ENCODE peak calls at places on chromosome 1, in seven cellular contexts. One of them, this sample, is unnamed.

GRCh38 chr1:99850458-99850974 is 355 bp downstream of the AGL start:
- DNase-seq in activated CD8-positive, alpha-beta memory T cell treated with anti-CD3 and anti-CD28 coated beads, Interleukin-2, amount 10 ng/mL, durations not matched to agents 7 days and 5 days: no peak
- DNase-seq in HTR-8/SVneo: peak
- DNase-seq in neuronal stem cell: no peak
- DNase-seq in stimulated activated CD4-positive, alpha-beta T cell treated with anti-CD3 and anti-CD28 coated beads, Interleukin-2, amount 100 ng/mL, for 24 hours: no peak
- DNase-seq in body of pancreas: no peak
- DNase-seq in endodermal cell: no peak
- DNase-seq in this sample: no peak

GRCh38 chr1:110070968-110071307 is 466 bp upstream of the ALX3 start:
- DNase-seq in activated CD8-positive, alpha-beta memory T cell treated with anti-CD3 and anti-CD28 coated beads, Interleukin-2, amount 10 ng/mL, durations not matched to agents 7 days and 5 days: no peak
- DNase-seq in stimulated activated CD4-positive, alpha-beta T cell treated with anti-CD3 and anti-CD28 coated beads, Interleukin-2, amount 100 ng/mL, for 24 hours: no peak
- DNase-seq in neuronal stem cell: no peak
- DNase-seq in HTR-8/SVneo: no peak
- DNase-seq in body of pancreas: no peak
- DNase-seq in endodermal cell: no peak
- DNase-seq in this sample: no peak

GRCh38 chr1:94083653-94084052 is 37.3 kb downstream of the ABCA4 start:
- DNase-seq in body of pancreas: no peak
- DNase-seq in stimulated activated CD4-positive, alpha-beta T cell treated with anti-CD3 and anti-CD28 coated beads, Interleukin-2, amount 100 ng/mL, for 24 hours: no peak
- DNase-seq in activated CD8-positive, alpha-beta memory T cell treated with anti-CD3 and anti-CD28 coated beads, Interleukin-2, amount 10 ng/mL, durations not matched to agents 7 days and 5 days: no peak
- DNase-seq in HTR-8/SVneo: no peak
- DNase-seq in endodermal cell: no peak
- DNase-seq in neuronal stem cell: no peak
- DNase-seq in this sample: no peak

GRCh38 chr1:64745986-64746940 is 1.4 kb downstream of the RAVER2 start:
- DNase-seq in activated CD8-positive, alpha-beta memory T cell treated with anti-CD3 and anti-CD28 coated beads, Interleukin-2, amount 10 ng/mL, durations not matched to agents 7 days and 5 days: no peak
- DNase-seq in body of pancreas: no peak
- DNase-seq in HTR-8/SVneo: no peak
- DNase-seq in stimulated activated CD4-positive, alpha-beta T cell treated with anti-CD3 and anti-CD28 coated beads, Interleukin-2, amount 100 ng/mL, for 24 hours: no peak
- DNase-seq in neuronal stem cell: no peak
- DNase-seq in endodermal cell: no peak
- DNase-seq in this sample: no peak

GRCh38 chr1:243388276-243388675 is 132.4 kb downstream of the SDCCAG8 start:
- DNase-seq in HTR-8/SVneo: no peak
- DNase-seq in body of pancreas: no peak
- DNase-seq in endodermal cell: no peak
- DNase-seq in neuronal stem cell: no peak
- DNase-seq in activated CD8-positive, alpha-beta memory T cell treated with anti-CD3 and anti-CD28 coated beads, Interleukin-2, amount 10 ng/mL, durations not matched to agents 7 days and 5 days: no peak
- DNase-seq in stimulated activated CD4-positive, alpha-beta T cell treated with anti-CD3 and anti-CD28 coated beads, Interleukin-2, amount 100 ng/mL, for 24 hours: no peak
- DNase-seq in this sample: no peak

GRCh38 chr1:143651350-143651992 is 320.3 kb downstream of the FAM72C start:
- DNase-seq in body of pancreas: no peak
- DNase-seq in endodermal cell: no peak
- DNase-seq in neuronal stem cell: no peak
- DNase-seq in stimulated activated CD4-positive, alpha-beta T cell treated with anti-CD3 and anti-CD28 coated beads, Interleukin-2, amount 100 ng/mL, for 24 hours: no peak
- DNase-seq in activated CD8-positive, alpha-beta memory T cell treated with anti-CD3 and anti-CD28 coated beads, Interleukin-2, amount 10 ng/mL, durations not matched to agents 7 days and 5 days: no peak
- DNase-seq in HTR-8/SVneo: no peak
- DNase-seq in this sample: no peak

GRCh38 chr1:35177237-35177786 is 15.6 kb downstream of the SFPQ start:
- DNase-seq in endodermal cell: no peak
- DNase-seq in activated CD8-positive, alpha-beta memory T cell treated with anti-CD3 and anti-CD28 coated beads, Interleukin-2, amount 10 ng/mL, durations not matched to agents 7 days and 5 days: no peak
- DNase-seq in body of pancreas: no peak
- DNase-seq in HTR-8/SVneo: no peak
- DNase-seq in neuronal stem cell: no peak
- DNase-seq in stimulated activated CD4-positive, alpha-beta T cell treated with anti-CD3 and anti-CD28 coated beads, Interleukin-2, amount 100 ng/mL, for 24 hours: no peak
- DNase-seq in this sample: no peak

GRCh38 chr1:241992734-241993133 is 6.2 kb downstream of the MAP1LC3C start:
- DNase-seq in activated CD8-positive, alpha-beta memory T cell treated with anti-CD3 and anti-CD28 coated beads, Interleukin-2, amount 10 ng/mL, durations not matched to agents 7 days and 5 days: no peak
- DNase-seq in HTR-8/SVneo: no peak
- DNase-seq in stimulated activated CD4-positive, alpha-beta T cell treated with anti-CD3 and anti-CD28 coated beads, Interleukin-2, amount 100 ng/mL, for 24 hours: no peak
- DNase-seq in neuronal stem cell: no peak
- DNase-seq in endodermal cell: no peak
- DNase-seq in body of pancreas: no peak
- DNase-seq in this sample: no peak

GRCh38 chr1:175172503-175172902 is 20.1 kb downstream of the KIAA0040 start:
- DNase-seq in body of pancreas: no peak
- DNase-seq in endodermal cell: no peak
- DNase-seq in neuronal stem cell: no peak
- DNase-seq in HTR-8/SVneo: no peak
- DNase-seq in stimulated activated CD4-positive, alpha-beta T cell treated with anti-CD3 and anti-CD28 coated beads, Interleukin-2, amount 100 ng/mL, for 24 hours: no peak
- DNase-seq in activated CD8-positive, alpha-beta memory T cell treated with anti-CD3 and anti-CD28 coated beads, Interleukin-2, amount 10 ng/mL, durations not matched to agents 7 days and 5 days: no peak
- DNase-seq in this sample: no peak

GRCh38 chr1:221392453-221392852 is 349.4 kb downstream of the DUSP10 start:
- DNase-seq in endodermal cell: no peak
- DNase-seq in neuronal stem cell: no peak
- DNase-seq in activated CD8-positive, alpha-beta memory T cell treated with anti-CD3 and anti-CD28 coated beads, Interleukin-2, amount 10 ng/mL, durations not matched to agents 7 days and 5 days: no peak
- DNase-seq in stimulated activated CD4-positive, alpha-beta T cell treated with anti-CD3 and anti-CD28 coated beads, Interleukin-2, amount 100 ng/mL, for 24 hours: no peak
- DNase-seq in body of pancreas: no peak
- DNase-seq in HTR-8/SVneo: no peak
- DNase-seq in this sample: no peak

GRCh38 chr1:82870332-82870731 is 1069.6 kb downstream of the ADGRL2 start:
- DNase-seq in activated CD8-positive, alpha-beta memory T cell treated with anti-CD3 and anti-CD28 coated beads, Interleukin-2, amount 10 ng/mL, durations not matched to agents 7 days and 5 days: no peak
- DNase-seq in neuronal stem cell: no peak
- DNase-seq in body of pancreas: no peak
- DNase-seq in endodermal cell: no peak
- DNase-seq in HTR-8/SVneo: no peak
- DNase-seq in stimulated activated CD4-positive, alpha-beta T cell treated with anti-CD3 and anti-CD28 coated beads, Interleukin-2, amount 100 ng/mL, for 24 hours: no peak
- DNase-seq in this sample: no peak

GRCh38 chr1:19861034-19861433 is 21.2 kb upstream of the OTUD3 start:
- DNase-seq in body of pancreas: no peak
- DNase-seq in activated CD8-positive, alpha-beta memory T cell treated with anti-CD3 and anti-CD28 coated beads, Interleukin-2, amount 10 ng/mL, durations not matched to agents 7 days and 5 days: no peak
- DNase-seq in neuronal stem cell: no peak
- DNase-seq in endodermal cell: no peak
- DNase-seq in HTR-8/SVneo: no peak
- DNase-seq in stimulated activated CD4-positive, alpha-beta T cell treated with anti-CD3 and anti-CD28 coated beads, Interleukin-2, amount 100 ng/mL, for 24 hours: no peak
- DNase-seq in this sample: no peak

GRCh38 chr1:85663382-85663781 is 44.9 kb downstream of the ZNHIT6 start:
- DNase-seq in endodermal cell: no peak
- DNase-seq in body of pancreas: no peak
- DNase-seq in stimulated activated CD4-positive, alpha-beta T cell treated with anti-CD3 and anti-CD28 coated beads, Interleukin-2, amount 100 ng/mL, for 24 hours: no peak
- DNase-seq in activated CD8-positive, alpha-beta memory T cell treated with anti-CD3 and anti-CD28 coated beads, Interleukin-2, amount 10 ng/mL, durations not matched to agents 7 days and 5 days: no peak
- DNase-seq in HTR-8/SVneo: no peak
- DNase-seq in neuronal stem cell: no peak
- DNase-seq in this sample: no peak

GRCh38 chr1:187491082-187491720 is 662.5 kb downstream of the PLA2G4A start:
- DNase-seq in body of pancreas: no peak
- DNase-seq in neuronal stem cell: no peak
- DNase-seq in endodermal cell: no peak
- DNase-seq in stimulated activated CD4-positive, alpha-beta T cell treated with anti-CD3 and anti-CD28 coated beads, Interleukin-2, amount 100 ng/mL, for 24 hours: no peak
- DNase-seq in activated CD8-positive, alpha-beta memory T cell treated with anti-CD3 and anti-CD28 coated beads, Interleukin-2, amount 10 ng/mL, durations not matched to agents 7 days and 5 days: no peak
- DNase-seq in HTR-8/SVneo: no peak
- DNase-seq in this sample: no peak

GRCh38 chr1:6822530-6823359 is 37.5 kb downstream of the CAMTA1 start:
- DNase-seq in neuronal stem cell: no peak
- DNase-seq in body of pancreas: no peak
- DNase-seq in activated CD8-positive, alpha-beta memory T cell treated with anti-CD3 and anti-CD28 coated beads, Interleukin-2, amount 10 ng/mL, durations not matched to agents 7 days and 5 days: no peak
- DNase-seq in stimulated activated CD4-positive, alpha-beta T cell treated with anti-CD3 and anti-CD28 coated beads, Interleukin-2, amount 100 ng/mL, for 24 hours: no peak
- DNase-seq in endodermal cell: no peak
- DNase-seq in HTR-8/SVneo: no peak
- DNase-seq in this sample: no peak

GRCh38 chr1:75135829-75136142 is 1.6 kb downstream of the LHX8 start:
- DNase-seq in body of pancreas: no peak
- DNase-seq in neuronal stem cell: peak
- DNase-seq in HTR-8/SVneo: no peak
- DNase-seq in stimulated activated CD4-positive, alpha-beta T cell treated with anti-CD3 and anti-CD28 coated beads, Interleukin-2, amount 100 ng/mL, for 24 hours: no peak
- DNase-seq in activated CD8-positive, alpha-beta memory T cell treated with anti-CD3 and anti-CD28 coated beads, Interleukin-2, amount 10 ng/mL, durations not matched to agents 7 days and 5 days: no peak
- DNase-seq in endodermal cell: no peak
- DNase-seq in this sample: no peak

GRCh38 chr1:100721502-100722205 is 2.1 kb downstream of the VCAM1 start:
- DNase-seq in activated CD8-positive, alpha-beta memory T cell treated with anti-CD3 and anti-CD28 coated beads, Interleukin-2, amount 10 ng/mL, durations not matched to agents 7 days and 5 days: no peak
- DNase-seq in stimulated activated CD4-positive, alpha-beta T cell treated with anti-CD3 and anti-CD28 coated beads, Interleukin-2, amount 100 ng/mL, for 24 hours: no peak
- DNase-seq in body of pancreas: no peak
- DNase-seq in neuronal stem cell: no peak
- DNase-seq in HTR-8/SVneo: no peak
- DNase-seq in endodermal cell: no peak
- DNase-seq in this sample: no peak

GRCh38 chr1:182615468-182616129 is 11.4 kb upstream of the RGS16 start:
- DNase-seq in stimulated activated CD4-positive, alpha-beta T cell treated with anti-CD3 and anti-CD28 coated beads, Interleukin-2, amount 100 ng/mL, for 24 hours: peak
- DNase-seq in activated CD8-positive, alpha-beta memory T cell treated with anti-CD3 and anti-CD28 coated beads, Interleukin-2, amount 10 ng/mL, durations not matched to agents 7 days and 5 days: peak
- DNase-seq in body of pancreas: no peak
- DNase-seq in endodermal cell: peak
- DNase-seq in neuronal stem cell: peak
- DNase-seq in HTR-8/SVneo: no peak
- DNase-seq in this sample: peak

GRCh38 chr1:193312432-193312831 is 126.0 kb upstream of the B3GALT2 start:
- DNase-seq in stimulated activated CD4-positive, alpha-beta T cell treated with anti-CD3 and anti-CD28 coated beads, Interleukin-2, amount 100 ng/mL, for 24 hours: no peak
- DNase-seq in neuronal stem cell: no peak
- DNase-seq in activated CD8-positive, alpha-beta memory T cell treated with anti-CD3 and anti-CD28 coated beads, Interleukin-2, amount 10 ng/mL, durations not matched to agents 7 days and 5 days: no peak
- DNase-seq in HTR-8/SVneo: no peak
- DNase-seq in body of pancreas: no peak
- DNase-seq in endodermal cell: no peak
- DNase-seq in this sample: no peak

GRCh38 chr1:32791881-32792280 is 25.3 kb downstream of the YARS1 start:
- DNase-seq in activated CD8-positive, alpha-beta memory T cell treated with anti-CD3 and anti-CD28 coated beads, Interleukin-2, amount 10 ng/mL, durations not matched to agents 7 days and 5 days: no peak
- DNase-seq in body of pancreas: no peak
- DNase-seq in endodermal cell: no peak
- DNase-seq in HTR-8/SVneo: no peak
- DNase-seq in stimulated activated CD4-positive, alpha-beta T cell treated with anti-CD3 and anti-CD28 coated beads, Interleukin-2, amount 100 ng/mL, for 24 hours: no peak
- DNase-seq in neuronal stem cell: no peak
- DNase-seq in this sample: no peak

GRCh38 chr1:214445201-214445600 is 106.2 kb downstream of the PTPN14 start:
- DNase-seq in HTR-8/SVneo: no peak
- DNase-seq in neuronal stem cell: no peak
- DNase-seq in activated CD8-positive, alpha-beta memory T cell treated with anti-CD3 and anti-CD28 coated beads, Interleukin-2, amount 10 ng/mL, durations not matched to agents 7 days and 5 days: no peak
- DNase-seq in endodermal cell: no peak
- DNase-seq in stimulated activated CD4-positive, alpha-beta T cell treated with anti-CD3 and anti-CD28 coated beads, Interleukin-2, amount 100 ng/mL, for 24 hours: no peak
- DNase-seq in body of pancreas: no peak
- DNase-seq in this sample: no peak

GRCh38 chr1:210233216-210233494 is 559 bp downstream of the SERTAD4 start:
- DNase-seq in activated CD8-positive, alpha-beta memory T cell treated with anti-CD3 and anti-CD28 coated beads, Interleukin-2, amount 10 ng/mL, durations not matched to agents 7 days and 5 days: no peak
- DNase-seq in HTR-8/SVneo: no peak
- DNase-seq in body of pancreas: no peak
- DNase-seq in stimulated activated CD4-positive, alpha-beta T cell treated with anti-CD3 and anti-CD28 coated beads, Interleukin-2, amount 100 ng/mL, for 24 hours: peak
- DNase-seq in neuronal stem cell: no peak
- DNase-seq in endodermal cell: no peak
- DNase-seq in this sample: no peak

GRCh38 chr1:30816211-30817082 is 58.9 kb upstream of the LAPTM5 start:
- DNase-seq in body of pancreas: peak
- DNase-seq in HTR-8/SVneo: peak
- DNase-seq in endodermal cell: peak
- DNase-seq in activated CD8-positive, alpha-beta memory T cell treated with anti-CD3 and anti-CD28 coated beads, Interleukin-2, amount 10 ng/mL, durations not matched to agents 7 days and 5 days: no peak
- DNase-seq in stimulated activated CD4-positive, alpha-beta T cell treated with anti-CD3 and anti-CD28 coated beads, Interleukin-2, amount 100 ng/mL, for 24 hours: no peak
- DNase-seq in neuronal stem cell: peak
- DNase-seq in this sample: no peak

GRCh38 chr1:154629160-154630073 is 21.4 kb upstream of the ADAR start:
- DNase-seq in stimulated activated CD4-positive, alpha-beta T cell treated with anti-CD3 and anti-CD28 coated beads, Interleukin-2, amount 100 ng/mL, for 24 hours: no peak
- DNase-seq in activated CD8-positive, alpha-beta memory T cell treated with anti-CD3 and anti-CD28 coated beads, Interleukin-2, amount 10 ng/mL, durations not matched to agents 7 days and 5 days: no peak
- DNase-seq in body of pancreas: no peak
- DNase-seq in endodermal cell: no peak
- DNase-seq in HTR-8/SVneo: no peak
- DNase-seq in neuronal stem cell: no peak
- DNase-seq in this sample: no peak

GRCh38 chr1:145956776-145957442 is 908 bp downstream of the LIX1L start:
- DNase-seq in endodermal cell: no peak
- DNase-seq in HTR-8/SVneo: no peak
- DNase-seq in stimulated activated CD4-positive, alpha-beta T cell treated with anti-CD3 and anti-CD28 coated beads, Interleukin-2, amount 100 ng/mL, for 24 hours: no peak
- DNase-seq in body of pancreas: no peak
- DNase-seq in neuronal stem cell: no peak
- DNase-seq in activated CD8-positive, alpha-beta memory T cell treated with anti-CD3 and anti-CD28 coated beads, Interleukin-2, amount 10 ng/mL, durations not matched to agents 7 days and 5 days: no peak
- DNase-seq in this sample: no peak

GRCh38 chr1:178010674-178011073 is 40.8 kb upstream of the SEC16B start:
- DNase-seq in stimulated activated CD4-positive, alpha-beta T cell treated with anti-CD3 and anti-CD28 coated beads, Interleukin-2, amount 100 ng/mL, for 24 hours: no peak
- DNase-seq in body of pancreas: no peak
- DNase-seq in HTR-8/SVneo: no peak
- DNase-seq in activated CD8-positive, alpha-beta memory T cell treated with anti-CD3 and anti-CD28 coated beads, Interleukin-2, amount 10 ng/mL, durations not matched to agents 7 days and 5 days: no peak
- DNase-seq in neuronal stem cell: no peak
- DNase-seq in endodermal cell: no peak
- DNase-seq in this sample: no peak

GRCh38 chr1:115496904-115497527 is 144.8 kb upstream of the VANGL1 start:
- DNase-seq in neuronal stem cell: no peak
- DNase-seq in stimulated activated CD4-positive, alpha-beta T cell treated with anti-CD3 and anti-CD28 coated beads, Interleukin-2, amount 100 ng/mL, for 24 hours: no peak
- DNase-seq in HTR-8/SVneo: peak
- DNase-seq in endodermal cell: no peak
- DNase-seq in activated CD8-positive, alpha-beta memory T cell treated with anti-CD3 and anti-CD28 coated beads, Interleukin-2, amount 10 ng/mL, durations not matched to agents 7 days and 5 days: no peak
- DNase-seq in body of pancreas: no peak
- DNase-seq in this sample: no peak

GRCh38 chr1:222335586-222335985 is 212.3 kb downstream of the HHIPL2 start:
- DNase-seq in activated CD8-positive, alpha-beta memory T cell treated with anti-CD3 and anti-CD28 coated beads, Interleukin-2, amount 10 ng/mL, durations not matched to agents 7 days and 5 days: no peak
- DNase-seq in neuronal stem cell: no peak
- DNase-seq in HTR-8/SVneo: no peak
- DNase-seq in endodermal cell: no peak
- DNase-seq in body of pancreas: no peak
- DNase-seq in stimulated activated CD4-positive, alpha-beta T cell treated with anti-CD3 and anti-CD28 coated beads, Interleukin-2, amount 100 ng/mL, for 24 hours: no peak
- DNase-seq in this sample: no peak

GRCh38 chr1:9860887-9861286 is 37.1 kb upstream of the CLSTN1 start:
- DNase-seq in neuronal stem cell: no peak
- DNase-seq in stimulated activated CD4-positive, alpha-beta T cell treated with anti-CD3 and anti-CD28 coated beads, Interleukin-2, amount 100 ng/mL, for 24 hours: no peak
- DNase-seq in endodermal cell: no peak
- DNase-seq in body of pancreas: no peak
- DNase-seq in HTR-8/SVneo: no peak
- DNase-seq in activated CD8-positive, alpha-beta memory T cell treated with anti-CD3 and anti-CD28 coated beads, Interleukin-2, amount 10 ng/mL, durations not matched to agents 7 days and 5 days: no peak
- DNase-seq in this sample: no peak

GRCh38 chr1:65208577-65208976 is 60.6 kb downstream of the AK4 start:
- DNase-seq in neuronal stem cell: no peak
- DNase-seq in activated CD8-positive, alpha-beta memory T cell treated with anti-CD3 and anti-CD28 coated beads, Interleukin-2, amount 10 ng/mL, durations not matched to agents 7 days and 5 days: no peak
- DNase-seq in body of pancreas: no peak
- DNase-seq in endodermal cell: no peak
- DNase-seq in HTR-8/SVneo: no peak
- DNase-seq in stimulated activated CD4-positive, alpha-beta T cell treated with anti-CD3 and anti-CD28 coated beads, Interleukin-2, amount 100 ng/mL, for 24 hours: no peak
- DNase-seq in this sample: no peak

GRCh38 chr1:233113009-233113712 is 162.8 kb downstream of the NTPCR start:
- DNase-seq in HTR-8/SVneo: peak
- DNase-seq in activated CD8-positive, alpha-beta memory T cell treated with anti-CD3 and anti-CD28 coated beads, Interleukin-2, amount 10 ng/mL, durations not matched to agents 7 days and 5 days: peak
- DNase-seq in stimulated activated CD4-positive, alpha-beta T cell treated with anti-CD3 and anti-CD28 coated beads, Interleukin-2, amount 100 ng/mL, for 24 hours: no peak
- DNase-seq in endodermal cell: peak
- DNase-seq in body of pancreas: peak
- DNase-seq in neuronal stem cell: peak
- DNase-seq in this sample: peak

GRCh38 chr1:168138134-168138533 is 1.4 kb upstream of the GPR161 start:
- DNase-seq in activated CD8-positive, alpha-beta memory T cell treated with anti-CD3 and anti-CD28 coated beads, Interleukin-2, amount 10 ng/mL, durations not matched to agents 7 days and 5 days: no peak
- DNase-seq in body of pancreas: no peak
- DNase-seq in endodermal cell: no peak
- DNase-seq in neuronal stem cell: no peak
- DNase-seq in stimulated activated CD4-positive, alpha-beta T cell treated with anti-CD3 and anti-CD28 coated beads, Interleukin-2, amount 100 ng/mL, for 24 hours: no peak
- DNase-seq in HTR-8/SVneo: no peak
- DNase-seq in this sample: no peak

GRCh38 chr1:54610048-54610447 is 13.3 kb downstream of the FAM151A start:
- DNase-seq in HTR-8/SVneo: no peak
- DNase-seq in body of pancreas: no peak
- DNase-seq in stimulated activated CD4-positive, alpha-beta T cell treated with anti-CD3 and anti-CD28 coated beads, Interleukin-2, amount 100 ng/mL, for 24 hours: no peak
- DNase-seq in activated CD8-positive, alpha-beta memory T cell treated with anti-CD3 and anti-CD28 coated beads, Interleukin-2, amount 10 ng/mL, durations not matched to agents 7 days and 5 days: no peak
- DNase-seq in endodermal cell: peak
- DNase-seq in neuronal stem cell: no peak
- DNase-seq in this sample: no peak

GRCh38 chr1:116122955-116123757 is 12.0 kb downstream of the MAB21L3 start:
- DNase-seq in neuronal stem cell: no peak
- DNase-seq in endodermal cell: no peak
- DNase-seq in stimulated activated CD4-positive, alpha-beta T cell treated with anti-CD3 and anti-CD28 coated beads, Interleukin-2, amount 100 ng/mL, for 24 hours: no peak
- DNase-seq in activated CD8-positive, alpha-beta memory T cell treated with anti-CD3 and anti-CD28 coated beads, Interleukin-2, amount 10 ng/mL, durations not matched to agents 7 days and 5 days: no peak
- DNase-seq in HTR-8/SVneo: no peak
- DNase-seq in body of pancreas: no peak
- DNase-seq in this sample: no peak

GRCh38 chr1:85047472-85048295 is 616 bp downstream of the MCOLN3 start:
- DNase-seq in body of pancreas: peak
- DNase-seq in activated CD8-positive, alpha-beta memory T cell treated with anti-CD3 and anti-CD28 coated beads, Interleukin-2, amount 10 ng/mL, durations not matched to agents 7 days and 5 days: no peak
- DNase-seq in stimulated activated CD4-positive, alpha-beta T cell treated with anti-CD3 and anti-CD28 coated beads, Interleukin-2, amount 100 ng/mL, for 24 hours: peak
- DNase-seq in endodermal cell: peak
- DNase-seq in neuronal stem cell: no peak
- DNase-seq in HTR-8/SVneo: peak
- DNase-seq in this sample: no peak

This sample was measured in activated T-helper 2 cell treated with anti-CD3 and anti-CD28 coated beads, Interferon-gamma antibody, Interleukin-2, Interleukin-4, amounts not matched to agents 10 μg/mL and 5 μg/mL and 100 μg/mL, durations not matched to agents 14 hours and 24 hours and 36 hours.